ENCODE peak calls at places on chromosomes 13 and 19, in eight cellular contexts. P is HepG2; Y is astrocyte of the hippocampus; F is GM12865; L is cerebellum; Z is stimulated activated CD4-positive, alpha-beta T cell treated with anti-CD3 and anti-CD28 coated beads, Interleukin-2, amount 100 ng/mL, for 48 hours; H is iris pigment epithelial cell; K is stimulated activated CD8-positive, alpha-beta memory T cell treated with anti-CD3 and anti-CD28 coated beads, Interleukin-4, amount 100 ng/mL, for 1 hour. J is an unnamed sample.

GRCh38 chr13:42048625-42049453 is at the start of gene DGKH:
- DNase-seq in P (no peak), Y (peak), F (peak), L (peak), Z (peak), H (peak), K (no peak), J (peak)

GRCh38 chr13:23765531-23765930 is 123.7 kb downstream of the MIPEP start:
- DNase-seq in P (no peak), Y (no peak), F (no peak), L (no peak), Z (no peak), H (no peak), K (no peak), J (no peak)

GRCh38 chr13:19634129-19634740 is 776 bp downstream of the MPHOSPH8 start:
- DNase-seq in P (peak), Y (peak), F (no peak), L (no peak), Z (no peak), H (peak), K (no peak), J (no peak)

GRCh38 chr13:41988244-41988643 is 27.3 kb upstream of the VWA8 start:
- DNase-seq in P (no peak), Y (no peak), F (no peak), L (no peak), Z (no peak), H (no peak), K (no peak), J (no peak)

GRCh38 chr19:50906217-50906616 is 5.0 kb downstream of the KLK4 start:
- DNase-seq in P (peak), Y (no peak), F (peak), L (no peak), Z (peak), H (peak), K (no peak), J (no peak)

GRCh38 chr13:99380402-99380801 is 73.2 kb upstream of the GPR183 start:
- DNase-seq in P (no peak), Y (no peak), F (no peak), L (no peak), Z (no peak), H (no peak), K (no peak), J (no peak)

GRCh38 chr13:111339366-111340143 is 19.1 kb downstream of the TEX29 start:
- DNase-seq in P (no peak), Y (no peak), F (no peak), L (no peak), Z (no peak), H (no peak), K (no peak), J (no peak)

GRCh38 chr13:70249332-70250064 is 141.2 kb upstream of the KLHL1 start:
- DNase-seq in P (peak), Y (peak), F (no peak), L (no peak), Z (no peak), H (peak), K (no peak), J (no peak)

GRCh38 chr19:33075519-33075918 is 5.5 kb upstream of the GPATCH1 start:
- DNase-seq in P (no peak), Y (no peak), F (no peak), L (no peak), Z (no peak), H (no peak), K (no peak), J (no peak)